ENCODE peak calls at places on chromosomes 7 and 10, in four cellular contexts. One of them, this sample, is unnamed.

GRCh38 chr10:18308600-18308999 is 168.4 kb downstream of the CACNB2 start:
- DNase-seq in HuH-7.5: no peak
- DNase-seq in T-helper 1 cell: no peak
- DNase-seq in retina: no peak
- DNase-seq in this sample: peak; percentile 23

GRCh38 chr10:77921395-77921794 is 5.2 kb downstream of the DLG5 start:
- DNase-seq in retina: no peak
- DNase-seq in HuH-7.5: no peak
- DNase-seq in T-helper 1 cell: no peak
- DNase-seq in this sample: no peak

GRCh38 chr7:33706666-33707194 is 198.6 kb upstream of the BMPER start:
- DNase-seq in HuH-7.5: no peak
- DNase-seq in T-helper 1 cell: no peak
- DNase-seq in retina: peak; percentile 57
- DNase-seq in this sample: no peak

GRCh38 chr7:143975617-143976016 is 21.0 kb downstream of the OR2F1 start:
- DNase-seq in retina: no peak
- DNase-seq in HuH-7.5: no peak
- DNase-seq in T-helper 1 cell: no peak
- DNase-seq in this sample: no peak

GRCh38 chr10:49104323-49104722 is 11.0 kb downstream of the VSTM4 start:
- DNase-seq in HuH-7.5: no peak
- DNase-seq in T-helper 1 cell: no peak
- DNase-seq in retina: no peak
- DNase-seq in this sample: peak; percentile 73

GRCh38 chr10:95466450-95466849 is 94.7 kb downstream of the SORBS1 start:
- DNase-seq in retina: no peak
- DNase-seq in T-helper 1 cell: no peak
- DNase-seq in HuH-7.5: no peak
- DNase-seq in this sample: no peak

GRCh38 chr10:112525215-112525614 is 78.2 kb downstream of the VTI1A start:
- DNase-seq in HuH-7.5: no peak
- DNase-seq in retina: no peak
- DNase-seq in T-helper 1 cell: no peak
- DNase-seq in this sample: no peak

GRCh38 chr10:46553238-46554049 is 3.0 kb downstream of the GPRIN2 start:
- DNase-seq in HuH-7.5: no peak
- DNase-seq in retina: no peak
- DNase-seq in T-helper 1 cell: no peak
- DNase-seq in this sample: no peak

GRCh38 chr10:29687411-29688160 is 52.8 kb upstream of the SVIL start:
- DNase-seq in HuH-7.5: no peak
- DNase-seq in retina: no peak
- DNase-seq in T-helper 1 cell: no peak
- DNase-seq in this sample: no peak

GRCh38 chr10:4849042-4849402 is 23.0 kb downstream of the AKR1E2 start:
- DNase-seq in T-helper 1 cell: no peak
- DNase-seq in HuH-7.5: no peak
- DNase-seq in retina: no peak
- DNase-seq in this sample: no peak

GRCh38 chr7:66016131-66016461 is 34.1 kb upstream of the GUSB start:
- DNase-seq in T-helper 1 cell: no peak
- DNase-seq in HuH-7.5: no peak
- DNase-seq in retina: no peak
- DNase-seq in this sample: no peak

GRCh38 chr7:176786-177185 is 15.6 kb upstream of the FAM20C start:
- DNase-seq in retina: no peak
- DNase-seq in T-helper 1 cell: no peak
- DNase-seq in HuH-7.5: no peak
- DNase-seq in this sample: no peak

GRCh38 chr7:99331002-99331401 is 5.3 kb downstream of the ARPC1A start:
- DNase-seq in retina: no peak
- DNase-seq in HuH-7.5: no peak
- DNase-seq in T-helper 1 cell: peak; percentile 18
- DNase-seq in this sample: no peak

GRCh38 chr10:13624630-13625029 is 37.9 kb downstream of the PRPF18 start:
- DNase-seq in retina: no peak
- DNase-seq in T-helper 1 cell: no peak
- DNase-seq in HuH-7.5: no peak
- DNase-seq in this sample: no peak

GRCh38 chr10:30422296-30422695 is 11.7 kb upstream of the MAP3K8 start:
- DNase-seq in retina: no peak
- DNase-seq in HuH-7.5: no peak
- DNase-seq in T-helper 1 cell: no peak
- DNase-seq in this sample: no peak

GRCh38 chr10:86632009-86632800 is 22.1 kb upstream of the OPN4 start:
- DNase-seq in HuH-7.5: peak; percentile 56
- DNase-seq in retina: peak; percentile 80
- DNase-seq in T-helper 1 cell: no peak
- DNase-seq in this sample: peak; percentile 79

GRCh38 chr7:5255832-5256231 is 26.9 kb upstream of the SLC29A4 start:
- DNase-seq in retina: no peak
- DNase-seq in HuH-7.5: no peak
- DNase-seq in T-helper 1 cell: no peak
- DNase-seq in this sample: no peak

GRCh38 chr7:74289018-74289659 is at the start of gene CLIP2:
- DNase-seq in HuH-7.5: peak; percentile 74
- DNase-seq in retina: peak; percentile 83
- DNase-seq in T-helper 1 cell: peak; percentile 70
- DNase-seq in this sample: peak; percentile 93

GRCh38 chr10:126158537-126158936 is 229.7 kb downstream of the ADAM12 start:
- DNase-seq in retina: no peak
- DNase-seq in T-helper 1 cell: no peak
- DNase-seq in HuH-7.5: no peak
- DNase-seq in this sample: no peak